ENCODE peak calls at places on chromosomes 1 and 21, in ten cellular contexts. D, A, G, O, F, W, K, S, V and P are unnamed samples.

GRCh38 chr1:56284933-56285332 is 294.4 kb downstream of the PLPP3 start:
- DNase-seq in A (no peak), V (peak; percentile 49), F (peak; percentile 17), D (no peak), G (no peak), S (peak; percentile 71), K (no peak), W (no peak), O (no peak), P (peak; percentile 79)

GRCh38 chr1:209899948-209900347 is 38.1 kb upstream of the SYT14 start:
- DNase-seq in S (peak; percentile 42), V (no peak), F (peak; percentile 91), G (peak; percentile 49), W (no peak), D (no peak), A (no peak), K (no peak), O (no peak), P (peak; percentile 31)

GRCh38 chr1:21175324-21175669 is 1.4 kb downstream of the EIF4G3 start:
- DNase-seq in F (no peak), O (no peak), A (peak; percentile 26), V (no peak), D (no peak), W (peak; percentile 26), S (no peak), K (peak; percentile 61), G (no peak), P (no peak)

GRCh38 chr1:153697191-153697872 is 18.8 kb downstream of the NPR1 start:
- DNase-seq in S (no peak), A (no peak), G (peak; percentile 76), F (peak; percentile 77), K (no peak), O (no peak), D (no peak), V (no peak), W (no peak), P (peak; percentile 73)

GRCh38 chr21:15557925-15558324 is 171.9 kb upstream of the USP25 start:
- DNase-seq in W (no peak), O (no peak), F (no peak), S (no peak), G (peak; percentile 94), D (no peak), A (no peak), K (no peak), V (no peak), P (no peak)

GRCh38 chr1:25442178-25442577 is 11.5 kb downstream of the MACO1 start:
- DNase-seq in F (no peak), D (no peak), W (no peak), A (no peak), S (no peak), O (no peak), V (no peak), G (peak; percentile 11), K (no peak), P (peak; percentile 3)

GRCh38 chr1:5519366-5520135 is 472.7 kb downstream of the NPHP4 start:
- DNase-seq in F (no peak), D (no peak), S (no peak), W (no peak), K (no peak), V (no peak), O (no peak), G (no peak), A (no peak), P (no peak)

GRCh38 chr21:36260030-36260787 is 59.8 kb upstream of the MORC3 start:
- DNase-seq in W (peak; percentile 47), F (peak; percentile 84), S (peak; percentile 48), V (peak; percentile 16), O (peak; percentile 50), G (peak; percentile 23), A (peak; percentile 42), K (peak; percentile 73), D (no peak), P (peak; percentile 46)

GRCh38 chr1:64877151-64877550 is 89.2 kb downstream of the JAK1 start:
- DNase-seq in F (no peak), W (peak; percentile 34), G (no peak), S (no peak), K (no peak), O (peak; percentile 40), D (no peak), V (no peak), A (no peak), P (no peak)

GRCh38 chr1:29822895-29823294 is 586.6 kb downstream of the PTPRU start:
- DNase-seq in O (no peak), W (no peak), F (no peak), S (no peak), D (no peak), K (no peak), V (no peak), G (no peak), A (no peak), P (no peak)

GRCh38 chr21:44850208-44850800 is 23.2 kb downstream of the PTTG1IP start:
- DNase-seq in O (no peak), G (no peak), A (no peak), W (no peak), K (no peak), F (no peak), V (no peak), S (no peak), D (no peak), P (no peak)

GRCh38 chr1:12028957-12029511 is 9.7 kb downstream of the MIIP start:
- DNase-seq in A (no peak), S (no peak), W (no peak), G (no peak), O (no peak), D (no peak), K (no peak), V (no peak), F (no peak), P (no peak)

GRCh38 chr1:55848906-55849305 is 633.7 kb upstream of the USP24 start:
- DNase-seq in W (no peak), K (no peak), G (no peak), D (no peak), O (no peak), S (no peak), F (peak; percentile 68), V (no peak), A (no peak), P (peak; percentile 11)

GRCh38 chr1:115838426-115838804 is 2.5 kb downstream of the NHLH2 start:
- DNase-seq in O (no peak), K (peak; percentile 27), F (peak; percentile 55), W (no peak), D (no peak), A (no peak), V (no peak), S (no peak), G (no peak), P (no peak)

GRCh38 chr21:42688841-42689371 is 35.5 kb downstream of the PDE9A start:
- DNase-seq in A (no peak), W (no peak), S (no peak), K (no peak), D (no peak), F (no peak), O (no peak), V (no peak), G (no peak), P (no peak)

GRCh38 chr1:6491480-6491962 is at the start of gene PLEKHG5:
- DNase-seq in V (no peak), D (no peak), S (no peak), G (no peak), K (no peak), W (no peak), A (no peak), O (no peak), F (no peak), P (no peak)